ENCODE peak calls at places on chromosomes 2 and 18, in ten cellular contexts. S, V, W, F, B, A, H, G, K and Y are unnamed samples.

GRCh38 chr2:65061910-65062339 is 5.7 kb downstream of the CEP68 start:
- DNase-seq in S (no peak), V (no peak), W (no peak), F (no peak), B (no peak), A (no peak), H (no peak), G (no peak), K (no peak), Y (no peak)

GRCh38 chr18:21389903-21390302 is 147.9 kb downstream of the GREB1L start:
- DNase-seq in S (no peak), V (no peak), W (no peak), F (no peak), B (no peak), A (no peak), H (no peak), G (no peak), K (no peak), Y (no peak)

GRCh38 chr2:207791579-207792243 is 22.0 kb upstream of the FZD5 start:
- DNase-seq in S (no peak), V (no peak), W (no peak), F (no peak), B (no peak), A (no peak), H (no peak), G (no peak), K (no peak), Y (no peak)

GRCh38 chr2:151556121-151556520 is 146.4 kb downstream of the RIF1 start:
- DNase-seq in S (no peak), V (peak), W (no peak), F (no peak), B (no peak), A (no peak), H (no peak), G (no peak), K (no peak), Y (no peak)

GRCh38 chr18:69865656-69866241 is 81.9 kb downstream of the CD226 start:
- DNase-seq in S (no peak), V (no peak), W (no peak), F (no peak), B (no peak), A (no peak), H (no peak), G (no peak), K (no peak), Y (no peak)

GRCh38 chr18:23401400-23402347 is 51.4 kb upstream of the RIOK3 start:
- DNase-seq in S (peak), V (no peak), W (peak), F (no peak), B (peak), A (peak), H (no peak), G (peak), K (no peak), Y (peak)

GRCh38 chr2:168528469-168528868 is 72.4 kb downstream of the CERS6 start:
- DNase-seq in S (no peak), V (peak), W (no peak), F (no peak), B (peak), A (peak), H (no peak), G (no peak), K (no peak), Y (no peak)

GRCh38 chr2:94767336-94767735 is 103.9 kb upstream of the TEKT4 start:
- DNase-seq in S (no peak), V (no peak), W (no peak), F (no peak), B (no peak), A (no peak), H (no peak), G (no peak), K (no peak), Y (no peak)

GRCh38 chr2:147989809-147990403 is 30.6 kb downstream of the ORC4 start:
- DNase-seq in S (peak), V (peak), W (peak), F (peak), B (peak), A (peak), H (no peak), G (peak), K (peak), Y (peak)

GRCh38 chr2:188965147-188965546 is 9.0 kb upstream of the COL3A1 start:
- DNase-seq in S (no peak), V (no peak), W (peak), F (no peak), B (no peak), A (no peak), H (no peak), G (no peak), K (no peak), Y (no peak)

GRCh38 chr2:203786912-203787311 is 80.5 kb downstream of the CD28 start:
- DNase-seq in S (peak), V (peak), W (no peak), F (no peak), B (peak), A (peak), H (peak), G (no peak), K (peak), Y (peak)

GRCh38 chr18:45227004-45227403 is 388.3 kb upstream of the SLC14A2 start:
- DNase-seq in S (no peak), V (peak), W (peak), F (no peak), B (no peak), A (no peak), H (no peak), G (no peak), K (no peak), Y (no peak)

GRCh38 chr2:40242315-40242714 is 209.6 kb downstream of the SLC8A1 start:
- DNase-seq in S (no peak), V (no peak), W (no peak), F (no peak), B (no peak), A (no peak), H (no peak), G (no peak), K (no peak), Y (no peak)

DNA sequence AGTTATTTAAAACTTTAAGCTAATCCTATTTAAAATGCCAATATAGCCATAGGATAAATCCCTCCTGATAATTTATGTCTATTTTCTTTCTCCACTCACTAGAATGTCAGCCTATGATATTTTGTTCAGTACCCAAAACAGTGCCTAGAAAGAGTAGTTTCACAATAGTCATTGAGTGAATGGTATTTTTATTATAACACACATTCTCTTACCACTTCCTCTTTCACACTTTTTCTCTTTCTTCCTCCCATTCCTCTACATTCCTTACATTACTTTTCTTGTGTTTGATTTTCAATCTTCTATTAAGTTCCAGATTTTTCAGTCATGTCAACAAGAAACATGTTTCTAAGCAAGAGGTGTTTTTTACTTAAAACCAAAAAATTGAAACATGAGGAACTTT is 327.6 kb upstream of the UBE2E3 start:
- DNase-seq in S (no peak), V (no peak), W (no peak), F (no peak), B (no peak), A (no peak), H (no peak), G (no peak), K (no peak), Y (no peak)
- H2AFZ ChIP-seq in S (no peak), V (no peak), W (no peak), F (no peak), B (no peak), A (no peak), H (no peak), G (no peak), K (no peak), Y (no peak)

GRCh38 chr2:176944998-176945397 is 267.6 kb upstream of the HNRNPA3 start:
- DNase-seq in S (no peak), V (no peak), W (no peak), F (no peak), B (no peak), A (no peak), H (no peak), G (no peak), K (no peak), Y (no peak)
- H3K4me3 ChIP-seq in S (no peak), V (no peak), W (no peak), F (no peak), B (no peak), A (no peak), H (no peak), G (no peak), K (no peak), Y (no peak)

GRCh38 chr2:11292464-11293255 is 51.8 kb downstream of the ROCK2 start:
- DNase-seq in S (peak), V (peak), W (peak), F (no peak), B (peak), A (peak), H (no peak), G (no peak), K (no peak), Y (no peak)

GRCh38 chr2:11299439-11299838 is 45.0 kb downstream of the ROCK2 start:
- DNase-seq in S (no peak), V (no peak), W (no peak), F (no peak), B (no peak), A (no peak), H (no peak), G (no peak), K (no peak), Y (no peak)

GRCh38 chr2:11298592-11298991 is 45.8 kb downstream of the ROCK2 start:
- DNase-seq in S (no peak), V (no peak), W (no peak), F (no peak), B (no peak), A (no peak), H (no peak), G (no peak), K (no peak), Y (no peak)

GRCh38 chr2:11290713-11291112 is 53.7 kb downstream of the ROCK2 start:
- DNase-seq in S (no peak), V (no peak), W (no peak), F (no peak), B (no peak), A (no peak), H (no peak), G (no peak), K (no peak), Y (no peak)

GRCh38 chr2:11296401-11296800 is 48.0 kb downstream of the ROCK2 start:
- DNase-seq in S (no peak), V (no peak), W (no peak), F (no peak), B (no peak), A (no peak), H (no peak), G (no peak), K (no peak), Y (no peak)
- H2AFZ ChIP-seq in S (no peak), V (no peak), W (no peak), F (no peak), B (no peak), A (no peak), H (no peak), G (no peak), K (no peak), Y (no peak)

GRCh38 chr2:100745630-100746029 is 74.3 kb upstream of the NPAS2 start:
- DNase-seq in S (no peak), V (no peak), W (no peak), F (no peak), B (no peak), A (no peak), H (no peak), G (no peak), K (no peak), Y (no peak)

GRCh38 chr2:100748673-100749072 is 71.3 kb upstream of the NPAS2 start:
- DNase-seq in S (no peak), V (peak), W (no peak), F (no peak), B (no peak), A (no peak), H (no peak), G (no peak), K (no peak), Y (no peak)

GRCh38 chr2:100747551-100747950 is 72.4 kb upstream of the NPAS2 start:
- DNase-seq in S (no peak), V (peak), W (peak), F (no peak), B (peak), A (peak), H (no peak), G (no peak), K (no peak), Y (no peak)

GRCh38 chr2:100750143-100750542 is 69.8 kb upstream of the NPAS2 start:
- DNase-seq in S (no peak), V (no peak), W (no peak), F (no peak), B (no peak), A (no peak), H (no peak), G (no peak), K (no peak), Y (no peak)

GRCh38 chr2:100747996-100748615 is 71.8 kb upstream of the NPAS2 start:
- DNase-seq in S (no peak), V (peak), W (no peak), F (no peak), B (no peak), A (no peak), H (peak), G (no peak), K (no peak), Y (no peak)
- H3K4me3 ChIP-seq in S (no peak), V (no peak), W (no peak), F (no peak), B (no peak), A (no peak), H (no peak), G (no peak), K (no peak), Y (no peak)

GRCh38 chr2:154554046-154554445 is 144.4 kb upstream of the KCNJ3 start:
- DNase-seq in S (no peak), V (no peak), W (no peak), F (no peak), B (no peak), A (no peak), H (no peak), G (no peak), K (no peak), Y (no peak)

GRCh38 chr2:154556146-154556545 is 142.3 kb upstream of the KCNJ3 start:
- DNase-seq in S (no peak), V (no peak), W (no peak), F (no peak), B (no peak), A (no peak), H (no peak), G (no peak), K (no peak), Y (no peak)

GRCh38 chr2:154555700-154556099 is 142.8 kb upstream of the KCNJ3 start:
- DNase-seq in S (no peak), V (no peak), W (no peak), F (no peak), B (no peak), A (no peak), H (no peak), G (no peak), K (no peak), Y (no peak)

GRCh38 chr2:154557906-154558305 is 140.6 kb upstream of the KCNJ3 start:
- DNase-seq in S (no peak), V (no peak), W (no peak), F (no peak), B (no peak), A (no peak), H (no peak), G (no peak), K (no peak), Y (no peak)

GRCh38 chr2:154556607-154557006 is 141.9 kb upstream of the KCNJ3 start:
- DNase-seq in S (no peak), V (no peak), W (no peak), F (no peak), B (no peak), A (no peak), H (no peak), G (no peak), K (no peak), Y (no peak)
- H2AFZ ChIP-seq in S (no peak), V (no peak), W (no peak), F (no peak), B (no peak), A (no peak), H (no peak), G (no peak), K (no peak), Y (no peak)

DNA sequence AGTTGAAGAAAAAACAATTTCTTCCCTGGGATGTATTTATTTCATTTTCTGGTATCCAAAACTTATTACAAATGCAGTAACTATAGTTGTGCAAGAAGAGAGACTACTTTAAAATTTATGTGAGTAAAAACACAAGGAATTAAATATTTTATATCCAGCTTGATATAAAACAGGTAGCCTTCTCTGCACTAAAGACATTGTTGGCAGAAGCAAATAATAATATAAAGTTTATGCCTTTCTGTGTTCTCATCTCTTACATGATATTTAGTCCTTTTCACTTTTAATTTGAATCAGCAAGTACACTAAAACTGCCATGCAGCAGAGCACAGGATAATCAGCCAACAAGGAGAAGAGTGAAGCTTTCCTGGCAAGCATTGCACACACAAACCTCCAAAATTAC is 352.7 kb downstream of the ARL6IP6 start:
- DNase-seq in S (no peak), V (no peak), W (no peak), F (no peak), B (no peak), A (no peak), H (no peak), G (no peak), K (no peak), Y (no peak)
- H3K4me3 ChIP-seq in S (no peak), V (no peak), W (no peak), F (no peak), B (no peak), A (no peak), H (no peak), G (no peak), K (no peak), Y (no peak)

GRCh38 chr2:199850250-199850717 is 708 bp downstream of the FTCDNL1 start:
- DNase-seq in S (no peak), V (no peak), W (no peak), F (no peak), B (no peak), A (no peak), H (no peak), G (no peak), K (no peak), Y (no peak)
- H2AFZ ChIP-seq in S (peak), V (peak), W (peak), F (peak), B (peak), A (peak), H (no peak), G (peak), K (peak), Y (peak)

GRCh38 chr2:196801578-196801977 is 2.1 kb upstream of the GTF3C3 start:
- DNase-seq in S (no peak), V (peak), W (peak), F (no peak), B (no peak), A (peak), H (no peak), G (no peak), K (no peak), Y (peak)

GRCh38 chr2:196798980-196799379 is 503 bp downstream of the GTF3C3 start:
- DNase-seq in S (no peak), V (peak), W (peak), F (no peak), B (peak), A (no peak), H (no peak), G (no peak), K (no peak), Y (no peak)

GRCh38 chr2:196804381-196804780 is 4.8 kb downstream of the C2orf66 start:
- DNase-seq in S (no peak), V (peak), W (no peak), F (no peak), B (no peak), A (no peak), H (no peak), G (no peak), K (no peak), Y (peak)

DNA sequence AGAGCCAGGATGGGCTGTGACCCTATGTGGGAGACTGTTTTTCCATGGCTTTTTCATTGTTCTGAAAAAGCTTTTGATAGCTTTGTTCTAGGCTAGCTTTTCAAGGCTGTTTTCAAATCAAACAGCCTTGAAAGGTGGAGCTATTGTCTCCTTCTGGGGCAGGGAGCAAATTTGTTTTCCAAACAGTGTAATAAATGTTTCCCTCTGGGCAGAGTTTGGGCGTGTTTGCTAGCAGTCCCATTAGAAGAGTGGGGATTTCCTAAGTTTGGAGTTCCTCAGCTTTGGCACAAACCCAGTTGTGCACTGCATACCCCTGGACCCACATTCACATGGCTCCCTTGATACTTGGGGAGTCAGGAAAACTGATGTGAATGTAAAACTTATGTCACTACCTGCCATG is 2.5 kb upstream of the GTF3C3 start:
- DNase-seq in S (peak), V (no peak), W (no peak), F (no peak), B (no peak), A (no peak), H (no peak), G (no peak), K (no peak), Y (no peak)
- H3K4me3 ChIP-seq in S (no peak), V (no peak), W (no peak), F (no peak), B (no peak), A (no peak), H (no peak), G (no peak), K (no peak), Y (no peak)